ENCODE peak calls at places on chromosome 3, in seven cellular contexts. One of them, this sample, is unnamed. For H3K4me1, the result is how much of the 10 kb centered on the place peaks cover.

GRCh38 chr3:125154110-125154509 is 58.4 kb downstream of the SLC12A8 start:
- DNase-seq in IMR-90: no peak
- DNase-seq in tibial nerve: no peak
- DNase-seq in breast epithelium: no peak
- DNase-seq in thoracic aorta: no peak
- DNase-seq in pancreas: no peak
- DNase-seq in neural progenitor cell: no peak
- DNase-seq in this sample: no peak

GRCh38 chr3:197302696-197303341 is 4.4 kb upstream of the DLG1 start:
- DNase-seq in IMR-90: peak
- DNase-seq in tibial nerve: no peak
- DNase-seq in breast epithelium: no peak
- DNase-seq in thoracic aorta: no peak
- DNase-seq in pancreas: no peak
- DNase-seq in neural progenitor cell: no peak
- DNase-seq in this sample: no peak

GRCh38 chr3:172317984-172318383 is 130.3 kb downstream of the GHSR start:
- DNase-seq in IMR-90: peak
- DNase-seq in tibial nerve: peak
- DNase-seq in breast epithelium: peak
- DNase-seq in thoracic aorta: no peak
- DNase-seq in pancreas: no peak
- DNase-seq in neural progenitor cell: no peak
- DNase-seq in this sample: peak

GRCh38 chr3:149613988-149614387 is 43.8 kb downstream of the WWTR1 start:
- DNase-seq in IMR-90: no peak
- DNase-seq in tibial nerve: no peak
- DNase-seq in breast epithelium: no peak
- DNase-seq in thoracic aorta: no peak
- DNase-seq in pancreas: no peak
- DNase-seq in neural progenitor cell: no peak
- DNase-seq in this sample: no peak

GRCh38 chr3:117660941-117661635 is 951.5 kb downstream of the TUSC7 start:
- DNase-seq in IMR-90: peak
- DNase-seq in tibial nerve: no peak
- DNase-seq in breast epithelium: no peak
- DNase-seq in thoracic aorta: no peak
- DNase-seq in pancreas: no peak
- DNase-seq in neural progenitor cell: peak
- DNase-seq in this sample: no peak

GRCh38 chr3:184261270-184262165 is at the start of gene CAMK2N2:
- DNase-seq in IMR-90: peak
- DNase-seq in tibial nerve: no peak
- DNase-seq in breast epithelium: no peak
- DNase-seq in thoracic aorta: no peak
- DNase-seq in pancreas: peak
- DNase-seq in neural progenitor cell: peak
- DNase-seq in this sample: peak

GRCh38 chr3:139552632-139553335 is 13.2 kb upstream of the RBP1 start:
- DNase-seq in IMR-90: no peak
- DNase-seq in tibial nerve: no peak
- DNase-seq in breast epithelium: no peak
- DNase-seq in thoracic aorta: no peak
- DNase-seq in pancreas: no peak
- DNase-seq in neural progenitor cell: no peak
- DNase-seq in this sample: no peak

GRCh38 chr3:114899186-114899931 is 247.7 kb downstream of the ZBTB20 start:
- DNase-seq in IMR-90: no peak
- DNase-seq in tibial nerve: no peak
- DNase-seq in breast epithelium: peak
- DNase-seq in thoracic aorta: no peak
- DNase-seq in pancreas: peak
- DNase-seq in neural progenitor cell: peak
- DNase-seq in this sample: no peak

GRCh38 chr3:34995771-34996430 is 643.4 kb upstream of the ARPP21 start:
- DNase-seq in IMR-90: no peak
- DNase-seq in tibial nerve: no peak
- DNase-seq in breast epithelium: no peak
- DNase-seq in thoracic aorta: no peak
- DNase-seq in pancreas: no peak
- DNase-seq in neural progenitor cell: no peak
- DNase-seq in this sample: no peak
- H3K4me3 ChIP-seq in IMR-90: no peak
- H3K4me3 ChIP-seq in tibial nerve: no peak
- H3K4me3 ChIP-seq in breast epithelium: no peak
- H3K4me3 ChIP-seq in thoracic aorta: no peak
- H3K4me3 ChIP-seq in pancreas: no peak
- H3K4me3 ChIP-seq in neural progenitor cell: no peak
- H3K4me3 ChIP-seq in this sample: no peak

DNA sequence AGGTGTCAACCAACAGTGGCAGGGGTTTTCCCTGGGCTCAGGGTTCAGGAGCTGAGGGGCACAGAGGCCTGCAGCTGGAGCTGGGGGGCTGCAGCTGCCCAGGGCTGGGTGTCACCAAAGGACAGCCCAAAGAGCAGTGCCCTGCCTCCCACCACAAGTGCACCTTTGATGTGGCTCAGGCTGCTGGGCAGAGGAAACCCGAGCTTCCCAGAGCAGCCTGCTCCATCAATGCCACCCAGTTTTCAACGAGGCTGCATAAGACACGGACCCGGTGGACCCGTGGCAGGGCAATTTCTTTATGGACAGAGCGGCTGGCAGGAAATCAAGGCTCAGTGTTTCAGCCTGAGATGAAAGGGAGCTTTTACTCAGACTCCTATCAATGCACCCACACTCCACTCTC is 18.8 kb downstream of the SEMA5B start:
- DNase-seq in IMR-90: no peak
- DNase-seq in tibial nerve: no peak
- DNase-seq in breast epithelium: no peak
- DNase-seq in thoracic aorta: no peak
- DNase-seq in pancreas: no peak
- DNase-seq in neural progenitor cell: no peak
- DNase-seq in this sample: no peak
- H3K4me1 ChIP-seq in IMR-90: under half
- H3K4me1 ChIP-seq in tibial nerve: under half
- H3K4me1 ChIP-seq in breast epithelium: under half
- H3K4me1 ChIP-seq in thoracic aorta: under half
- H3K4me1 ChIP-seq in pancreas: under half
- H3K4me1 ChIP-seq in neural progenitor cell: under half
- H3K4me1 ChIP-seq in this sample: under half

GRCh38 chr3:155859859-155860258 is 5.6 kb upstream of the SLC33A1 start:
- DNase-seq in IMR-90: peak
- DNase-seq in tibial nerve: no peak
- DNase-seq in breast epithelium: no peak
- DNase-seq in thoracic aorta: no peak
- DNase-seq in pancreas: no peak
- DNase-seq in neural progenitor cell: no peak
- DNase-seq in this sample: no peak
- TF ChIP-seq CTCF in IMR-90: peak
- TF ChIP-seq CTCF in tibial nerve: no peak
- TF ChIP-seq CTCF in breast epithelium: no peak
- TF ChIP-seq CTCF in thoracic aorta: no peak
- TF ChIP-seq CTCF in pancreas: no peak
- TF ChIP-seq CTCF in neural progenitor cell: no peak
- TF ChIP-seq CTCF in this sample: peak

DNA sequence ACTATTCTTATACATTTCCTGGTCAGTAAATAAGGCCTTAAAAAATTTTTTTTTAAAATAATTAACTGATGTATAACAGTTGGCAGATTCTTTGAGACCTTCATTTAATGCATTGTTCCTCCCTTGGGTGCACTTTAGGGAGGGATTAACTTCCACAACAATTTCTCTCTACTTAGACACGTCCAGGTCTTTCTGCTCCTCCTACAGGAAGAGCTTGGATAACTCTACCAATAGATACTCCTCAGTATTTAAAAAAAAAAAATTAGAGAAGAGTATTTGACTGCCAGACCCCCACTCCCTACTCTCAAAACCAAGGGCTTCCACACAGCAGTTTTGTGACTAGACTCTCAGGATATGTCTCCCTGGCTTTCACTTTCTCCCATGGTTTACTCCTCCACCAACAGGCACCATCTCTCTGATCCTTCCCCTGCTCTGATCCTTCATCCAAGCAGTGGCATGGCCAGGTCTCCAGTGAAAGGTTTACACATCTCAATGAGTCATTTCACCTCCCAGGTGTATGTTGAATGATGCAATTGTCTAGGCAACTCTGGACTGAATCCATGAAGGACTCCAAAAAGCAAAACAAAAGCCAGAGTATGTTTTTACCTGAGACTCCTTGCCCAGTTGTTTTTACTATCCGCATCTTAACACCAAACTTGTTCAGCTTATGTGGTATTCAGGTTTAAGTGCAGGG is 7.4 kb downstream of the ZIC4 start:
- DNase-seq in IMR-90: no peak
- DNase-seq in tibial nerve: no peak
- DNase-seq in breast epithelium: no peak
- DNase-seq in thoracic aorta: no peak
- DNase-seq in pancreas: no peak
- DNase-seq in neural progenitor cell: no peak
- DNase-seq in this sample: no peak
- H3K4me3 ChIP-seq in IMR-90: no peak
- H3K4me3 ChIP-seq in tibial nerve: no peak
- H3K4me3 ChIP-seq in breast epithelium: no peak
- H3K4me3 ChIP-seq in thoracic aorta: no peak
- H3K4me3 ChIP-seq in pancreas: no peak
- H3K4me3 ChIP-seq in neural progenitor cell: no peak
- H3K4me3 ChIP-seq in this sample: no peak

GRCh38 chr3:169602482-169602881 is 61.0 kb downstream of the MECOM start:
- DNase-seq in IMR-90: no peak
- DNase-seq in tibial nerve: no peak
- DNase-seq in breast epithelium: no peak
- DNase-seq in thoracic aorta: no peak
- DNase-seq in pancreas: no peak
- DNase-seq in neural progenitor cell: no peak
- DNase-seq in this sample: no peak

GRCh38 chr3:169597083-169597609 is 66.4 kb downstream of the MECOM start:
- DNase-seq in IMR-90: no peak
- DNase-seq in tibial nerve: no peak
- DNase-seq in breast epithelium: no peak
- DNase-seq in thoracic aorta: no peak
- DNase-seq in pancreas: no peak
- DNase-seq in neural progenitor cell: no peak
- DNase-seq in this sample: no peak

GRCh38 chr3:169603661-169604060 is 59.9 kb downstream of the MECOM start:
- DNase-seq in IMR-90: no peak
- DNase-seq in tibial nerve: no peak
- DNase-seq in breast epithelium: no peak
- DNase-seq in thoracic aorta: no peak
- DNase-seq in pancreas: no peak
- DNase-seq in neural progenitor cell: no peak
- DNase-seq in this sample: no peak

GRCh38 chr3:169604118-169604517 is 59.4 kb downstream of the MECOM start:
- DNase-seq in IMR-90: no peak
- DNase-seq in tibial nerve: no peak
- DNase-seq in breast epithelium: no peak
- DNase-seq in thoracic aorta: no peak
- DNase-seq in pancreas: no peak
- DNase-seq in neural progenitor cell: no peak
- DNase-seq in this sample: no peak

DNA sequence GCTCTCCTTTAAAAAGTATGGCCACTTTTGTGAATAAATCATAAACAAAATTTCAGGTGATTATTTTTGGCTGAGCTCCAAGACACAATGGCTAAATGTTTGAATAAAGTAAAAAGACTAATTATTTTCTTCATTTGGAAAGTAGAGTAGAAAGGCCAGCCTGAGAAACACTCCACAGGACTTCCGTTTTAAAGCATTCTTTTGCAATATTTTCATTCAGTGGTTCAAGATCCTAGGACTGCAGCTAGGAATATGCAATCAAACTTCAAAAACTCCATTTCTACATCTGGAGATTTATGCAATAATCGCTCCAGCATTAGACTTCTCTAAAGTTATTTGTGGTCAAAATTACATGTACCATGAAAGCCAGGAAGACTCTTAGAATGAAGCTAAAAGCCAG is 62.8 kb downstream of the MECOM start:
- DNase-seq in IMR-90: no peak
- DNase-seq in tibial nerve: no peak
- DNase-seq in breast epithelium: no peak
- DNase-seq in thoracic aorta: no peak
- DNase-seq in pancreas: no peak
- DNase-seq in neural progenitor cell: no peak
- DNase-seq in this sample: no peak
- H3K4me1 ChIP-seq in IMR-90: under half
- H3K4me1 ChIP-seq in tibial nerve: under half
- H3K4me1 ChIP-seq in breast epithelium: under half
- H3K4me1 ChIP-seq in thoracic aorta: under half
- H3K4me1 ChIP-seq in pancreas: under half
- H3K4me1 ChIP-seq in neural progenitor cell: under half
- H3K4me1 ChIP-seq in this sample: under half

GRCh38 chr3:195595778-195596531 is 12.2 kb upstream of the APOD start:
- DNase-seq in IMR-90: no peak
- DNase-seq in tibial nerve: no peak
- DNase-seq in breast epithelium: no peak
- DNase-seq in thoracic aorta: no peak
- DNase-seq in pancreas: no peak
- DNase-seq in neural progenitor cell: no peak
- DNase-seq in this sample: no peak
- TF ChIP-seq CTCF in IMR-90: no peak
- TF ChIP-seq CTCF in tibial nerve: no peak
- TF ChIP-seq CTCF in breast epithelium: no peak
- TF ChIP-seq CTCF in thoracic aorta: no peak
- TF ChIP-seq CTCF in pancreas: no peak
- TF ChIP-seq CTCF in neural progenitor cell: no peak
- TF ChIP-seq CTCF in this sample: no peak

DNA sequence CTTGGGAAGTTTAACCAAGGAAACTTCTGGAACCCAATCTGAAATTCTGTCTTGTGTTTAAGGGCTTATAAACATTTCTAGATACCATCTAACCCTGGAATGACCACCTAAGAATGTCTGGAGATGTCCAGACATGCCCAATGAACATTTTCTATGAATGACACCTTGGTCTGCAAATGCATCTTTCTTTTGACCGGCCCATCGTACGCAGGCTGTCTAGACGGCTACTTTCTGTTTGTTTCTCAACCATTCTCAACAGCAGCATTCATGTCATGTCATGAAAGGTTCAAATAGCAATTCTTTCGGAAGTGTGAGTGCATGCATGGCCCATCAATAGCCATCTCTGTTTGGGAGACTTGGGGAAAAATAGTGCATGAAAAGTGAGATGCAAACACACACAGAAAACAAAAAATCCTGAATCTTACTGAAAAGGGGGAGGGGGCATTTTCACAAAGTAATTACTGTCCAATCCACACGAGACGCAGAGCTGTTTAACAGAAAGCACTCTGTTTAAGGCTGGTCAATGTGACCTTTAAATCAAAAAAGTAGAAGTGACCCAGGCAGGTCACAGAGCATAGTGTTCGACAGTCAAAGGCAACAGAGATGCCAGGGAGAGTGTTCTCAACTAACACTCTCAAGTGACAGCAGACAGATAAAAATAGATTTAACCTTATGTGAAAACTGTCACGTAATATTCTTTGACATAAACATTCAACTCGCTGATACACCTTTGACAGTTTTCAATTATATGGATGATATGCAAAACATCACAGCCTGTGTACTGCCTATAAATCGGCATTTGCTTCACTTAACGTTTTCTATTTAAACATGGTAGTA is 15.7 kb downstream of the PDZRN3 start:
- DNase-seq in IMR-90: no peak
- DNase-seq in tibial nerve: no peak
- DNase-seq in breast epithelium: no peak
- DNase-seq in thoracic aorta: no peak
- DNase-seq in pancreas: no peak
- DNase-seq in neural progenitor cell: no peak
- DNase-seq in this sample: no peak
- H3K4me3 ChIP-seq in IMR-90: no peak
- H3K4me3 ChIP-seq in tibial nerve: no peak
- H3K4me3 ChIP-seq in breast epithelium: no peak
- H3K4me3 ChIP-seq in thoracic aorta: no peak
- H3K4me3 ChIP-seq in pancreas: no peak
- H3K4me3 ChIP-seq in neural progenitor cell: no peak
- H3K4me3 ChIP-seq in this sample: no peak

This sample was measured in BE2C.